ENCODE peak calls at places on chromosomes 7 and 10, in five cellular contexts. One of them, this sample, is unnamed.

GRCh38 chr10:120423350-120424197 is 33.5 kb upstream of the PLPP4 start:
- DNase-seq in psoas muscle: no peak
- DNase-seq in astrocyte: peak
- DNase-seq in tibial artery: no peak
- DNase-seq in choroid plexus epithelial cell: peak
- DNase-seq in this sample: no peak

GRCh38 chr10:105650311-105650710 is 1009.2 kb downstream of the SORCS3 start:
- DNase-seq in choroid plexus epithelial cell: no peak
- DNase-seq in astrocyte: no peak
- DNase-seq in tibial artery: no peak
- DNase-seq in psoas muscle: no peak
- DNase-seq in this sample: no peak

GRCh38 chr10:58661336-58661735 is 148.7 kb downstream of the BICC1 start:
- DNase-seq in psoas muscle: no peak
- DNase-seq in astrocyte: peak
- DNase-seq in tibial artery: no peak
- DNase-seq in choroid plexus epithelial cell: peak
- DNase-seq in this sample: no peak

GRCh38 chr7:131909151-131909768 is 352.8 kb upstream of the PODXL start:
- DNase-seq in astrocyte: no peak
- DNase-seq in tibial artery: no peak
- DNase-seq in psoas muscle: no peak
- DNase-seq in choroid plexus epithelial cell: no peak
- DNase-seq in this sample: no peak

GRCh38 chr7:120802751-120803150 is 55.2 kb downstream of the TSPAN12 start:
- DNase-seq in psoas muscle: no peak
- DNase-seq in tibial artery: no peak
- DNase-seq in choroid plexus epithelial cell: no peak
- DNase-seq in astrocyte: no peak
- DNase-seq in this sample: no peak

GRCh38 chr7:97731736-97732370 is at the start of gene TAC1:
- DNase-seq in choroid plexus epithelial cell: no peak
- DNase-seq in tibial artery: peak
- DNase-seq in astrocyte: peak
- DNase-seq in psoas muscle: no peak
- DNase-seq in this sample: no peak

GRCh38 chr7:82559203-82559805 is 115.7 kb upstream of the CACNA2D1 start:
- DNase-seq in tibial artery: no peak
- DNase-seq in astrocyte: no peak
- DNase-seq in choroid plexus epithelial cell: peak
- DNase-seq in psoas muscle: no peak
- DNase-seq in this sample: no peak

GRCh38 chr7:64888901-64889685 is 14.0 kb upstream of the ZNF273 start:
- DNase-seq in choroid plexus epithelial cell: no peak
- DNase-seq in tibial artery: no peak
- DNase-seq in astrocyte: no peak
- DNase-seq in psoas muscle: no peak
- DNase-seq in this sample: no peak

GRCh38 chr7:110595694-110596093 is 495.2 kb upstream of the LRRN3 start:
- DNase-seq in choroid plexus epithelial cell: peak
- DNase-seq in tibial artery: no peak
- DNase-seq in astrocyte: no peak
- DNase-seq in psoas muscle: no peak
- DNase-seq in this sample: no peak

GRCh38 chr10:15348579-15348978 is 22.5 kb downstream of the FAM171A1 start:
- DNase-seq in astrocyte: no peak
- DNase-seq in choroid plexus epithelial cell: no peak
- DNase-seq in psoas muscle: no peak
- DNase-seq in tibial artery: no peak
- DNase-seq in this sample: no peak

GRCh38 chr7:75531359-75531821 is 39.3 kb downstream of the SPDYE5 start:
- DNase-seq in choroid plexus epithelial cell: peak
- DNase-seq in astrocyte: no peak
- DNase-seq in tibial artery: no peak
- DNase-seq in psoas muscle: peak
- DNase-seq in this sample: no peak

GRCh38 chr7:17325364-17325763 is 26.9 kb downstream of the AHR start:
- DNase-seq in psoas muscle: no peak
- DNase-seq in choroid plexus epithelial cell: no peak
- DNase-seq in astrocyte: peak
- DNase-seq in tibial artery: no peak
- DNase-seq in this sample: no peak

GRCh38 chr7:34339061-34339526 is 318.9 kb upstream of the NPSR1 start:
- DNase-seq in tibial artery: no peak
- DNase-seq in astrocyte: peak
- DNase-seq in psoas muscle: no peak
- DNase-seq in choroid plexus epithelial cell: peak
- DNase-seq in this sample: no peak

GRCh38 chr10:132861884-132862461 is 76.0 kb upstream of the NKX6-2 start:
- DNase-seq in psoas muscle: no peak
- DNase-seq in tibial artery: peak
- DNase-seq in astrocyte: no peak
- DNase-seq in choroid plexus epithelial cell: no peak
- DNase-seq in this sample: no peak

GRCh38 chr10:99630439-99630838 is 10.2 kb upstream of the SLC25A28 start:
- DNase-seq in tibial artery: no peak
- DNase-seq in astrocyte: peak
- DNase-seq in psoas muscle: no peak
- DNase-seq in choroid plexus epithelial cell: peak
- DNase-seq in this sample: no peak

GRCh38 chr10:85080934-85081333 is 752.5 kb downstream of the CCSER2 start:
- DNase-seq in tibial artery: no peak
- DNase-seq in astrocyte: no peak
- DNase-seq in psoas muscle: no peak
- DNase-seq in choroid plexus epithelial cell: no peak
- DNase-seq in this sample: no peak
- TF ChIP-seq CTCF in tibial artery: no peak
- TF ChIP-seq CTCF in astrocyte: no peak
- TF ChIP-seq CTCF in psoas muscle: no peak
- TF ChIP-seq CTCF in choroid plexus epithelial cell: no peak
- TF ChIP-seq CTCF in this sample: no peak

GRCh38 chr7:74271742-74272141 is 17.5 kb upstream of the CLIP2 start:
- DNase-seq in tibial artery: no peak
- DNase-seq in choroid plexus epithelial cell: no peak
- DNase-seq in astrocyte: no peak
- DNase-seq in psoas muscle: no peak
- DNase-seq in this sample: no peak

GRCh38 chr7:74272305-74273038 is 16.7 kb upstream of the CLIP2 start:
- DNase-seq in choroid plexus epithelial cell: peak
- DNase-seq in astrocyte: peak
- DNase-seq in tibial artery: peak
- DNase-seq in psoas muscle: peak
- DNase-seq in this sample: no peak

GRCh38 chr7:74280985-74281384 is 8.2 kb upstream of the CLIP2 start:
- DNase-seq in psoas muscle: no peak
- DNase-seq in astrocyte: no peak
- DNase-seq in tibial artery: no peak
- DNase-seq in choroid plexus epithelial cell: peak
- DNase-seq in this sample: no peak

GRCh38 chr7:74277636-74278035 is 11.6 kb upstream of the CLIP2 start:
- DNase-seq in choroid plexus epithelial cell: no peak
- DNase-seq in astrocyte: no peak
- DNase-seq in psoas muscle: no peak
- DNase-seq in tibial artery: no peak
- DNase-seq in this sample: no peak

DNA sequence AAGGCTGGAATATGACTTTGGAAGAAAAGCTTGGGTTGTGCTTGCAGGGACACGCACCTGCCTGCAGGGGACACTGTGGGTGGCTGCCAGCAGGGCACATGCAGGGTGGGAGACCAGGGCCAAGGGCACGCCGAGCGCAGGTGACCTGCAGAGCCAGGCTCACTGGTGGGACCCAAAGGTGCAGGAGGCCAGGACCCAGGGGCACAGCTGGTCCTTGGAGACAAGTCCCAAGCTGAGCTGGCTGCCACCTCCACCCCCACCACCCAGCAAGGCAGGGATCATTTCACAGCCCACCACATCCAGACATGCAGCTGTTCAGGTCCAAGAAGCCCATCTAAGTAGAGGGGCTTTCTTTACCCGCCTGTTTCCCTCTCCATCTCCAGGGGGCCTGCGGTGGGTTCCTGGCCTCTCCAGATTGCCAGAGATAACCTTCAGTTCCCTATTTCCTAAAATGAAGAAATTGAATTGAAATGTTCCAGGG is 13.8 kb upstream of the CLIP2 start:
- DNase-seq in psoas muscle: no peak
- DNase-seq in choroid plexus epithelial cell: no peak
- DNase-seq in tibial artery: no peak
- DNase-seq in astrocyte: no peak
- DNase-seq in this sample: no peak
- TF ChIP-seq CTCF in psoas muscle: peak
- TF ChIP-seq CTCF in choroid plexus epithelial cell: peak
- TF ChIP-seq CTCF in tibial artery: no peak
- TF ChIP-seq CTCF in astrocyte: no peak
- TF ChIP-seq CTCF in this sample: no peak

DNA sequence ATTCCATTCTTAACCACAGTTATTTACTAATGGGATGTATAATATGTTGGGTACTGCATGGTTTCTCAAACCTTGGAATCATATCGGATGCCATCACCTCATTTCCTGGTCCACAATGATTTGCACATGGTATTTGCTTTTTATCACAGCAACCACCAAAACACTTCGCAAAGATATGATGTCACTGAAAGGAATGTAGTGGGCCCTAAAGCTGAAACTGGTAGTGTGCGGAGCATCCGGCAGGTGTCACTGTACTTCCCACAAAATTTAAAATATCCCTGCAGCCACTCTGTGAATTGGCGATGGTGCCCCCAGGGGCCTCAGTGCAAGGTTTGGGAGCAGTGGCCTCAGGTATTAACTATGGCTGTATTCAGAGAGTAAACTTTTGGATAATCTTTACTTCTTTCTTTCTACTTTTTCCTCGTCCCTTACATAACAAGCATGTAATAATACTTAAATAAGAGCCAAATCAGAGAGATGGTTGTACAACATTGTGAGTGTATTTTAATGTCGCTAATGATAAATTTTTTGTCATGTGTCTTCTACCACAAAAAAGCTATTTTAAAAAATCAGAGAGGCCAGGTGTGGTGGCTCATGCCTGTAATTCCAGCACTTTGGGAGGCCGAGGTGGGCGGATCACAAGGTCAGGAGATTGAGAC is 66.2 kb downstream of the FAM241B start:
- DNase-seq in astrocyte: peak
- DNase-seq in psoas muscle: no peak
- DNase-seq in tibial artery: no peak
- DNase-seq in choroid plexus epithelial cell: peak
- DNase-seq in this sample: no peak
- TF ChIP-seq CTCF in astrocyte: peak
- TF ChIP-seq CTCF in psoas muscle: peak
- TF ChIP-seq CTCF in tibial artery: peak
- TF ChIP-seq CTCF in choroid plexus epithelial cell: peak
- TF ChIP-seq CTCF in this sample: no peak

GRCh38 chr10:91798736-91799579 is 732 bp downstream of the TNKS2 start:
- DNase-seq in astrocyte: peak
- DNase-seq in tibial artery: peak
- DNase-seq in psoas muscle: no peak
- DNase-seq in choroid plexus epithelial cell: peak
- DNase-seq in this sample: no peak
- TF ChIP-seq CTCF in astrocyte: no peak
- TF ChIP-seq CTCF in tibial artery: no peak
- TF ChIP-seq CTCF in psoas muscle: no peak
- TF ChIP-seq CTCF in choroid plexus epithelial cell: no peak
- TF ChIP-seq CTCF in this sample: no peak

This sample was measured in omental fat pad.